ENCODE peak calls at places on chromosomes 12 and 14, in ten cellular contexts. One of them, this sample, is unnamed.

GRCh38 chr12:29640589-29641345 is 143.0 kb downstream of the TMTC1 start:
- DNase-seq in endothelial cell of umbilical vein: no peak
- DNase-seq in IMR-90: peak; percentile 68
- DNase-seq in H1: no peak
- DNase-seq in HepG2: peak; percentile 63
- DNase-seq in Peyer's patch: no peak
- DNase-seq in heart left ventricle: peak; percentile 45
- DNase-seq in vagina: no peak
- DNase-seq in body of pancreas: no peak
- DNase-seq in adrenal gland: peak; percentile 66
- DNase-seq in this sample: no peak

GRCh38 chr14:27727371-27727770 is 1039.2 kb upstream of the FOXG1 start:
- DNase-seq in endothelial cell of umbilical vein: peak; percentile 46
- DNase-seq in IMR-90: no peak
- DNase-seq in H1: no peak
- DNase-seq in HepG2: no peak
- DNase-seq in Peyer's patch: no peak
- DNase-seq in heart left ventricle: no peak
- DNase-seq in vagina: no peak
- DNase-seq in body of pancreas: no peak
- DNase-seq in adrenal gland: no peak
- DNase-seq in this sample: no peak

GRCh38 chr12:86230516-86231146 is 25.6 kb downstream of the MGAT4C start:
- DNase-seq in endothelial cell of umbilical vein: peak; percentile 98
- DNase-seq in IMR-90: peak; percentile 18
- DNase-seq in H1: no peak
- DNase-seq in HepG2: no peak
- DNase-seq in Peyer's patch: no peak
- DNase-seq in heart left ventricle: no peak
- DNase-seq in vagina: no peak
- DNase-seq in body of pancreas: no peak
- DNase-seq in adrenal gland: no peak
- DNase-seq in this sample: no peak

GRCh38 chr12:13727707-13728147 is 253.7 kb downstream of the GRIN2B start:
- DNase-seq in endothelial cell of umbilical vein: no peak
- DNase-seq in IMR-90: no peak
- DNase-seq in H1: no peak
- DNase-seq in HepG2: no peak
- DNase-seq in Peyer's patch: no peak
- DNase-seq in heart left ventricle: no peak
- DNase-seq in vagina: no peak
- DNase-seq in body of pancreas: no peak
- DNase-seq in adrenal gland: no peak
- DNase-seq in this sample: no peak

GRCh38 chr14:53247596-53248370 is 94.7 kb upstream of the DDHD1 start:
- DNase-seq in endothelial cell of umbilical vein: no peak
- DNase-seq in IMR-90: no peak
- DNase-seq in H1: no peak
- DNase-seq in HepG2: no peak
- DNase-seq in Peyer's patch: no peak
- DNase-seq in heart left ventricle: peak; percentile 21
- DNase-seq in vagina: no peak
- DNase-seq in body of pancreas: peak; percentile 33
- DNase-seq in adrenal gland: no peak
- DNase-seq in this sample: no peak

GRCh38 chr12:44465139-44465538 is 411.0 kb downstream of the NELL2 start:
- DNase-seq in endothelial cell of umbilical vein: no peak
- DNase-seq in IMR-90: no peak
- DNase-seq in H1: no peak
- DNase-seq in HepG2: no peak
- DNase-seq in Peyer's patch: no peak
- DNase-seq in heart left ventricle: no peak
- DNase-seq in vagina: no peak
- DNase-seq in body of pancreas: no peak
- DNase-seq in adrenal gland: no peak
- DNase-seq in this sample: no peak

GRCh38 chr14:88426271-88426670 is 40.8 kb downstream of the SPATA7 start:
- DNase-seq in endothelial cell of umbilical vein: no peak
- DNase-seq in IMR-90: peak; percentile 74
- DNase-seq in H1: no peak
- DNase-seq in HepG2: no peak
- DNase-seq in Peyer's patch: no peak
- DNase-seq in heart left ventricle: no peak
- DNase-seq in vagina: no peak
- DNase-seq in body of pancreas: no peak
- DNase-seq in adrenal gland: no peak
- DNase-seq in this sample: no peak

GRCh38 chr14:22598896-22599244 is 770 bp downstream of the ABHD4 start:
- DNase-seq in endothelial cell of umbilical vein: peak; percentile 74
- DNase-seq in IMR-90: peak; percentile 71
- DNase-seq in H1: no peak
- DNase-seq in HepG2: peak; percentile 82
- DNase-seq in Peyer's patch: peak; percentile 74
- DNase-seq in heart left ventricle: no peak
- DNase-seq in vagina: no peak
- DNase-seq in body of pancreas: peak; percentile 80
- DNase-seq in adrenal gland: peak; percentile 74
- DNase-seq in this sample: peak; percentile 71

GRCh38 chr14:73452341-73453191 is 5.8 kb downstream of the NUMB start:
- DNase-seq in endothelial cell of umbilical vein: peak; percentile 78
- DNase-seq in IMR-90: peak; percentile 97
- DNase-seq in H1: no peak
- DNase-seq in HepG2: no peak
- DNase-seq in Peyer's patch: no peak
- DNase-seq in heart left ventricle: no peak
- DNase-seq in vagina: no peak
- DNase-seq in body of pancreas: no peak
- DNase-seq in adrenal gland: no peak
- DNase-seq in this sample: no peak
- H3K27ac ChIP-seq in endothelial cell of umbilical vein: peak overlapping the region; percentile 3
- H3K27ac ChIP-seq in IMR-90: peak overlapping the region; percentile 15
- H3K27ac ChIP-seq in H1: no peak overlapping the region
- H3K27ac ChIP-seq in HepG2: no peak overlapping the region
- H3K27ac ChIP-seq in Peyer's patch: no peak overlapping the region
- H3K27ac ChIP-seq in heart left ventricle: no peak overlapping the region
- H3K27ac ChIP-seq in vagina: no peak overlapping the region
- H3K27ac ChIP-seq in body of pancreas: no peak overlapping the region
- H3K27ac ChIP-seq in adrenal gland: no peak overlapping the region
- H3K27ac ChIP-seq in this sample: no peak overlapping the region

GRCh38 chr12:49707812-49708147 is 575 bp upstream of the FMNL3 start:
- DNase-seq in endothelial cell of umbilical vein: no peak
- DNase-seq in IMR-90: no peak
- DNase-seq in H1: no peak
- DNase-seq in HepG2: no peak
- DNase-seq in Peyer's patch: no peak
- DNase-seq in heart left ventricle: no peak
- DNase-seq in vagina: no peak
- DNase-seq in body of pancreas: no peak
- DNase-seq in adrenal gland: no peak
- DNase-seq in this sample: no peak

GRCh38 chr12:49706351-49707126 is 666 bp downstream of the FMNL3 start:
- DNase-seq in endothelial cell of umbilical vein: peak; percentile 64
- DNase-seq in IMR-90: peak; percentile 47
- DNase-seq in H1: no peak
- DNase-seq in HepG2: no peak
- DNase-seq in Peyer's patch: peak; percentile 57
- DNase-seq in heart left ventricle: peak; percentile 48
- DNase-seq in vagina: no peak
- DNase-seq in body of pancreas: peak; percentile 17
- DNase-seq in adrenal gland: peak; percentile 29
- DNase-seq in this sample: peak; percentile 44

GRCh38 chr12:49708851-49709250 is 1.6 kb upstream of the FMNL3 start:
- DNase-seq in endothelial cell of umbilical vein: no peak
- DNase-seq in IMR-90: no peak
- DNase-seq in H1: no peak
- DNase-seq in HepG2: no peak
- DNase-seq in Peyer's patch: no peak
- DNase-seq in heart left ventricle: no peak
- DNase-seq in vagina: no peak
- DNase-seq in body of pancreas: no peak
- DNase-seq in adrenal gland: no peak
- DNase-seq in this sample: no peak

GRCh38 chr12:49705479-49706267 is 1.5 kb downstream of the FMNL3 start:
- DNase-seq in endothelial cell of umbilical vein: peak; percentile 89
- DNase-seq in IMR-90: peak; percentile 84
- DNase-seq in H1: no peak
- DNase-seq in HepG2: peak; percentile 10
- DNase-seq in Peyer's patch: peak; percentile 62
- DNase-seq in heart left ventricle: peak; percentile 47
- DNase-seq in vagina: no peak
- DNase-seq in body of pancreas: peak; percentile 19
- DNase-seq in adrenal gland: peak; percentile 30
- DNase-seq in this sample: peak; percentile 17

DNA sequence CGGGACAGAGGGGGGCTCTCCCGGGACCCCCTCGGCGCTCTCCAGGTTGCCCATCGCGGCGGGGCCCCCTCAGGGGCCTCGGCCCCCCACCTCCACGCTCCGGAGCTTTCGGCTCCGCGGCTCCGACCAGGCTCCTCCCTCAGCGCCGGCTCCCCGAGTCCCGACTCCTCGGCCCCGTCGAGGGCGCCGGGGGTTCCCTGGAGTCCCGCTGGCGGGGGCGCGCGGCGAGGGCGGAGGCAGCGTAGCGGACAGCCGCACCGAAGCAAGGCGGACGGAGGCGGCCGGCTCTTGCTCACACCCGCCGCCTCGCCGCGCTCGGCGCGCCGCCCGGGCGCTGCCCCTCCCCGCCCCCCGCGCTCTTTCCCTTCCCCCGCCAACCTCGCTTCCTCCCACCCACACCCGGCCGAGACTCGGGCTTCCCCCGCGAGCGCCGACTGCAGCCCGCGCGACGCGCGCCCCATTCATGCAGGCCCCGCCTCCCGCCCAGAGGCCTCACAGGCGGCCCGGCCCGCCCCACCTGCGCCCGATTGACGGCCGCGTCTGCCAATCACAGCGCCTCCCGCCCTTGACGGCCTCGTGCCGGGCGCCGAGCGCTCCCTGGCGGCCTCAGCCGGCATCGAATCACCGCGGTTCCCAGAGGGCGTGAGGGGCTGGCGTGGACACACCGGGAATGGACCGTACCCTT is at the start of gene FMNL3:
- DNase-seq in endothelial cell of umbilical vein: peak; percentile 97
- DNase-seq in IMR-90: peak; percentile 95
- DNase-seq in H1: peak; percentile 77
- DNase-seq in HepG2: peak; percentile 72
- DNase-seq in Peyer's patch: peak; percentile 99
- DNase-seq in heart left ventricle: peak; percentile 98
- DNase-seq in vagina: no peak
- DNase-seq in body of pancreas: peak; percentile 97
- DNase-seq in adrenal gland: peak; percentile 97
- DNase-seq in this sample: peak; percentile 98
- TF ChIP-seq POLR2A in endothelial cell of umbilical vein: peak; percentile 23
- TF ChIP-seq POLR2A in IMR-90: peak; percentile 66
- TF ChIP-seq POLR2A in H1: no peak
- TF ChIP-seq POLR2A in HepG2: no peak
- TF ChIP-seq POLR2A in Peyer's patch: no peak
- TF ChIP-seq POLR2A in heart left ventricle: no peak
- TF ChIP-seq POLR2A in vagina: no peak
- TF ChIP-seq POLR2A in body of pancreas: no peak
- TF ChIP-seq POLR2A in adrenal gland: peak; percentile 25
- TF ChIP-seq POLR2A in this sample: peak; percentile 25

DNA sequence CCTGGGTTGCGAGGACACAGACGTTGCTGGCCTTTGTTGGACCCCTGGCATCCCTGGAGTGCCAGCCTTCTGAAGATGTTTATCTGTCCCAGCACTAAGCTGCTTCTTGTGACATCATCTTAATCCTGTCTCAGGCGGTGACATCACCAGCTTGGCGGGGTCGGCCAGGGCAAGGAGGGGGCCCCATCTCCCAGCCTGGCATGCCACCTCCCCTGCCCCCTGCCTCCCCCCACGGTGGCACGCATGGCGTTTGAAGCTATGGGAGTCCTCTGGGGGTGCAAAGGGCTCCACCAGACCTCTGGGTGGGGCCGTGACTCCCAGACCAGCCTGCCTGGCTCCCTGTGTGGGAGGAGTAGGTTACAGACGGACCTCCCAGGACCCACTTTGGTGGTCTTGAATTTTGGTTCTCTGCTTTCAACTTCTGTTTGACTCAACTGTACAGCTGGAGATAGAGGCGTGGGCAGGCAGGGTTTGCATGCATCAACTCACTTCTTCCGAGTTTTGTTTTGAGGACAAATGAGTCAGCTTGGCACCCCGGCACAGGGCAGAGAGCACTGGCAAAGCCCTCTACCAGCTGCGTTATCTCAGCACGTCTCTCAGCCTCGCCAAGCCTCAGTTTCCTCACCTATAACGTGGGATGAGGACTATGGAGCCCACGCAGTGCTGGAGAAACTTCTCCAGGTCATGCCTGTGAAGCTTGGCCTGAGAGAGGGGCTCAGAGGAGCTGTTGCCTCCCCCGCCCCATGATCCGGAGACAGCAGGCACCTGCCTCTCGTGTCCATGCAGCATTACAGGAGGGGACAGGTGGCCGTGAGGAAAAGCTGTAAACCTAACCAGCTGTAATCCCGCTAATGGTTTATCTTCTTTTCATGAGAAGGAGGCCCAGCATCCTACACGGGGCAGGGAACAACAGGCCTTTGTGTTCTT is 38.8 kb upstream of the EML1 start:
- DNase-seq in endothelial cell of umbilical vein: peak; percentile 64
- DNase-seq in IMR-90: no peak
- DNase-seq in H1: no peak
- DNase-seq in HepG2: no peak
- DNase-seq in Peyer's patch: no peak
- DNase-seq in heart left ventricle: no peak
- DNase-seq in vagina: no peak
- DNase-seq in body of pancreas: no peak
- DNase-seq in adrenal gland: peak; percentile 78
- DNase-seq in this sample: no peak
- H3K27ac ChIP-seq in endothelial cell of umbilical vein: peak overlapping the region; percentile 87
- H3K27ac ChIP-seq in IMR-90: peak overlapping the region; percentile 92
- H3K27ac ChIP-seq in H1: no peak overlapping the region
- H3K27ac ChIP-seq in HepG2: no peak overlapping the region
- H3K27ac ChIP-seq in Peyer's patch: no peak overlapping the region
- H3K27ac ChIP-seq in heart left ventricle: no peak overlapping the region
- H3K27ac ChIP-seq in vagina: peak overlapping the region; percentile 89
- H3K27ac ChIP-seq in body of pancreas: peak overlapping the region; percentile 54
- H3K27ac ChIP-seq in adrenal gland: no peak overlapping the region
- H3K27ac ChIP-seq in this sample: no peak overlapping the region

GRCh38 chr12:112304411-112304810 is 77.8 kb downstream of the HECTD4 start:
- DNase-seq in endothelial cell of umbilical vein: no peak
- DNase-seq in IMR-90: no peak
- DNase-seq in H1: no peak
- DNase-seq in HepG2: no peak
- DNase-seq in Peyer's patch: no peak
- DNase-seq in heart left ventricle: no peak
- DNase-seq in vagina: no peak
- DNase-seq in body of pancreas: no peak
- DNase-seq in adrenal gland: no peak
- DNase-seq in this sample: no peak

GRCh38 chr12:112299704-112300103 is 82.5 kb downstream of the HECTD4 start:
- DNase-seq in endothelial cell of umbilical vein: no peak
- DNase-seq in IMR-90: no peak
- DNase-seq in H1: no peak
- DNase-seq in HepG2: no peak
- DNase-seq in Peyer's patch: no peak
- DNase-seq in heart left ventricle: no peak
- DNase-seq in vagina: no peak
- DNase-seq in body of pancreas: no peak
- DNase-seq in adrenal gland: no peak
- DNase-seq in this sample: no peak

GRCh38 chr12:112303799-112304198 is 78.4 kb downstream of the HECTD4 start:
- DNase-seq in endothelial cell of umbilical vein: no peak
- DNase-seq in IMR-90: no peak
- DNase-seq in H1: no peak
- DNase-seq in HepG2: no peak
- DNase-seq in Peyer's patch: no peak
- DNase-seq in heart left ventricle: no peak
- DNase-seq in vagina: no peak
- DNase-seq in body of pancreas: no peak
- DNase-seq in adrenal gland: no peak
- DNase-seq in this sample: no peak

GRCh38 chr12:112305951-112306350 is 76.3 kb downstream of the HECTD4 start:
- DNase-seq in endothelial cell of umbilical vein: no peak
- DNase-seq in IMR-90: no peak
- DNase-seq in H1: no peak
- DNase-seq in HepG2: no peak
- DNase-seq in Peyer's patch: no peak
- DNase-seq in heart left ventricle: no peak
- DNase-seq in vagina: no peak
- DNase-seq in body of pancreas: peak; percentile 42
- DNase-seq in adrenal gland: no peak
- DNase-seq in this sample: no peak

DNA sequence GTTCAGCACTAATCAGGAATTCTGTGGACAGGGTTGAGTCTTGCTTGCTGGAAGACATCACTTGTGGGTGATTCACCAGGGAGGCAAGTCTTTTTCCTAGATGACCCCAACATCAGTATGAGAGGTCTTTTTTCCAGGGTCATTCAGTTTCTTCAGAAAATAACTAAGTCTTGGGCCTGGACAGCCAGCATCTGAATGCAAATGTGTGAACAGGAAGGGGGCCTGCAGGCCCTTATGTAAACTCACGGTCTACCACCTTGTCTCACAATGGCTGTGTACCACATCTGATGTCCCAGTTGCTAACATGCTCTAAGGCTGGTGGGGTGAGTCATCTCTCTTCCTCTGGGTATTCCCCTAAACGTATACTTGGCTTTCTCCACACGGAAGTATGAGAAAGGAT is 79.2 kb downstream of the HECTD4 start:
- DNase-seq in endothelial cell of umbilical vein: peak; percentile 85
- DNase-seq in IMR-90: peak; percentile 95
- DNase-seq in H1: no peak
- DNase-seq in HepG2: no peak
- DNase-seq in Peyer's patch: no peak
- DNase-seq in heart left ventricle: no peak
- DNase-seq in vagina: no peak
- DNase-seq in body of pancreas: no peak
- DNase-seq in adrenal gland: no peak
- DNase-seq in this sample: no peak
- TF ChIP-seq POLR2A in endothelial cell of umbilical vein: no peak
- TF ChIP-seq POLR2A in IMR-90: no peak
- TF ChIP-seq POLR2A in H1: no peak
- TF ChIP-seq POLR2A in HepG2: no peak
- TF ChIP-seq POLR2A in Peyer's patch: no peak
- TF ChIP-seq POLR2A in heart left ventricle: no peak
- TF ChIP-seq POLR2A in vagina: no peak
- TF ChIP-seq POLR2A in body of pancreas: no peak
- TF ChIP-seq POLR2A in adrenal gland: no peak
- TF ChIP-seq POLR2A in this sample: no peak

This sample was measured in thyroid gland.